ENCODE peak calls at places on chromosomes 5 and 9, in five cellular contexts. O, Q, H, K and S are unnamed samples.

GRCh38 chr5:153572393-153572930 is 82.0 kb downstream of the GRIA1 start:
- DNase-seq in O (no peak), Q (no peak), H (no peak), K (no peak), S (no peak)

GRCh38 chr5:142958933-142959682 is 188.9 kb downstream of the ARHGAP26 start:
- DNase-seq in O (no peak), Q (no peak), H (no peak), K (no peak), S (no peak)

GRCh38 chr5:96658272-96658671 is 3.9 kb upstream of the CAST start:
- DNase-seq in O (no peak), Q (peak; percentile 25), H (no peak), K (no peak), S (no peak)

GRCh38 chr9:137463931-137464290 is 4.8 kb upstream of the NSMF start:
- DNase-seq in O (no peak), Q (no peak), H (no peak), K (no peak), S (no peak)

GRCh38 chr5:110297152-110297670 is 429.3 kb downstream of the TMEM232 start:
- DNase-seq in O (no peak), Q (no peak), H (peak; percentile 5), K (no peak), S (no peak)

GRCh38 chr5:137273511-137273910 is 225.6 kb downstream of the SPOCK1 start:
- DNase-seq in O (no peak), Q (peak; percentile 44), H (no peak), K (no peak), S (no peak)

GRCh38 chr5:123472150-123472549 is 39.8 kb upstream of the CSNK1G3 start:
- DNase-seq in O (no peak), Q (no peak), H (no peak), K (no peak), S (no peak)

GRCh38 chr5:58088941-58089340 is 370.9 kb downstream of the PLK2 start:
- DNase-seq in O (no peak), Q (no peak), H (no peak), K (no peak), S (no peak)

GRCh38 chr9:77449177-77450092 is 198.7 kb downstream of the GNA14 start:
- DNase-seq in O (no peak), Q (peak; percentile 46), H (peak; percentile 14), K (no peak), S (peak; percentile 49)

GRCh38 chr5:425714-426113 is 17.3 kb upstream of the EXOC3 start:
- DNase-seq in O (no peak), Q (no peak), H (no peak), K (peak; percentile 45), S (no peak)

GRCh38 chr9:34384368-34385165 is 7.9 kb upstream of the MYORG start:
- DNase-seq in O (no peak), Q (peak; percentile 26), H (no peak), K (no peak), S (peak; percentile 20)

GRCh38 chr9:114894801-114895433 is 35.5 kb downstream of the TNFSF8 start:
- DNase-seq in O (no peak), Q (peak; percentile 96), H (no peak), K (no peak), S (peak; percentile 95)

GRCh38 chr5:157607371-157608161 is 32.0 kb upstream of the ADAM19 start:
- DNase-seq in O (no peak), Q (peak; percentile 62), H (no peak), K (no peak), S (peak; percentile 32)

GRCh38 chr5:79794347-79794746 is 104.7 kb downstream of the CMYA5 start:
- DNase-seq in O (no peak), Q (no peak), H (no peak), K (no peak), S (no peak)

GRCh38 chr9:98993570-98993945 is 49.9 kb downstream of the COL15A1 start:
- DNase-seq in O (peak; percentile 51), Q (no peak), H (peak; percentile 45), K (peak; percentile 39), S (no peak)

GRCh38 chr5:176418251-176418650 is 1.9 kb upstream of the CLTB start:
- DNase-seq in O (peak; percentile 59), Q (no peak), H (no peak), K (peak; percentile 76), S (no peak)

GRCh38 chr9:95192631-95193030 is 124.9 kb downstream of the FANCC start:
- DNase-seq in O (no peak), Q (no peak), H (no peak), K (no peak), S (no peak)

GRCh38 chr9:136370687-136371530 is 2.6 kb downstream of the CARD9 start:
- DNase-seq in O (no peak), Q (no peak), H (no peak), K (no peak), S (no peak)

GRCh38 chr5:119166026-119166425 is 95.1 kb downstream of the DMXL1 start:
- DNase-seq in O (no peak), Q (peak; percentile 45), H (no peak), K (no peak), S (no peak)

GRCh38 chr9:93261735-93262523 is 78.0 kb downstream of the WNK2 start:
- DNase-seq in O (peak; percentile 38), Q (no peak), H (no peak), K (peak; percentile 4), S (no peak)

GRCh38 chr9:135568026-135568425 is 6.5 kb downstream of the PAEP start:
- DNase-seq in O (no peak), Q (no peak), H (no peak), K (no peak), S (no peak)

GRCh38 chr5:75277463-75277862 is 40.8 kb upstream of the ANKRD31 start:
- DNase-seq in O (no peak), Q (no peak), H (no peak), K (no peak), S (no peak)

GRCh38 chr5:50595199-50595598 is 71.2 kb upstream of the PARP8 start:
- DNase-seq in O (no peak), Q (peak; percentile 85), H (no peak), K (no peak), S (peak; percentile 1)

GRCh38 chr9:115262477-115262876 is 144.5 kb upstream of the TNC start:
- DNase-seq in O (peak; percentile 66), Q (peak; percentile 98), H (no peak), K (peak; percentile 16), S (peak; percentile 57)

GRCh38 chr5:79845448-79846197 is 145.4 kb downstream of the MTX3 start:
- DNase-seq in O (no peak), Q (peak; percentile 94), H (no peak), K (no peak), S (peak; percentile 83)

GRCh38 chr9:80157561-80157983 is 585.8 kb downstream of the TLE4 start:
- DNase-seq in O (no peak), Q (no peak), H (no peak), K (no peak), S (peak; percentile 62)